ENCODE peak calls at places on chromosomes 16 and 17, in six cellular contexts. F is body of pancreas; P is CD8-positive, alpha-beta memory T cell; G is small intestine; J is GM12878; Y is uterus. C is an unnamed sample.

GRCh38 chr17:66290097-66290722 is 12.2 kb upstream of the PRKCA start:
- DNase-seq in F (no peak), Y (no peak), G (no peak), J (no peak), P (no peak), C (no peak)

GRCh38 chr16:31329671-31330552 is 25.1 kb upstream of the ITGAX start:
- DNase-seq in F (no peak), P (no peak), G (no peak), J (no peak), Y (no peak), C (no peak)

GRCh38 chr16:3171181-3171854 is 16.7 kb upstream of the OR1F1 start:
- DNase-seq in J (no peak), Y (no peak), P (peak; percentile 46), F (no peak), G (no peak), C (no peak)

GRCh38 chr16:75343311-75343710 is 90.0 kb downstream of the CFDP1 start:
- DNase-seq in F (no peak), G (no peak), Y (no peak), J (no peak), P (no peak), C (no peak)

GRCh38 chr16:901715-902601 is 68.8 kb downstream of the LMF1 start:
- DNase-seq in G (no peak), P (no peak), Y (no peak), F (no peak), J (no peak), C (no peak)

GRCh38 chr16:58464916-58465731 is 34.8 kb upstream of the NDRG4 start:
- DNase-seq in F (no peak), G (no peak), J (no peak), P (no peak), Y (no peak), C (no peak)

GRCh38 chr16:50478021-50478772 is 70.0 kb upstream of the NKD1 start:
- DNase-seq in P (no peak), F (no peak), G (no peak), Y (no peak), J (no peak), C (no peak)

GRCh38 chr17:82940226-82941020 is 100.6 kb upstream of the ZNF750 start:
- DNase-seq in G (no peak), J (no peak), P (no peak), F (peak; percentile 3), Y (peak; percentile 6), C (no peak)

GRCh38 chr17:1035546-1036170 is 38.7 kb downstream of the TIMM22 start:
- DNase-seq in Y (no peak), F (no peak), J (no peak), G (no peak), P (no peak), C (no peak)

GRCh38 chr17:40129498-40129897 is 7.7 kb downstream of the MSL1 start:
- DNase-seq in P (no peak), Y (no peak), J (no peak), F (no peak), G (no peak), C (no peak)

GRCh38 chr17:2872282-2872681 is 76.0 kb downstream of the RAP1GAP2 start:
- DNase-seq in G (no peak), J (no peak), P (no peak), Y (no peak), F (no peak), C (no peak)

GRCh38 chr16:30652718-30653117 is 2.0 kb downstream of the PRR14 start:
- DNase-seq in F (no peak), G (no peak), Y (no peak), P (no peak), J (no peak), C (no peak)

GRCh38 chr17:76161113-76161512 is 20.1 kb upstream of the FOXJ1 start:
- DNase-seq in P (no peak), G (no peak), Y (no peak), F (no peak), J (no peak), C (no peak)

GRCh38 chr17:9386401-9386800 is 189.2 kb downstream of the STX8 start:
- DNase-seq in F (no peak), J (no peak), G (no peak), Y (no peak), P (no peak), C (no peak)

GRCh38 chr17:66123163-66123562 is 68.8 kb downstream of the CEP112 start:
- DNase-seq in Y (no peak), P (no peak), G (peak; percentile 5), J (no peak), F (no peak), C (no peak)

GRCh38 chr16:81066700-81067099 is 10.3 kb downstream of the C16orf46 start:
- DNase-seq in G (no peak), J (no peak), F (no peak), P (no peak), Y (no peak), C (no peak)

GRCh38 chr17:80192268-80192667 is 22.4 kb downstream of the CARD14 start:
- DNase-seq in F (peak; percentile 28), J (no peak), Y (no peak), P (no peak), G (no peak), C (no peak)

GRCh38 chr17:73188011-73188410 is 4.8 kb upstream of the COG1 start:
- DNase-seq in P (no peak), J (no peak), F (no peak), G (no peak), Y (no peak), C (no peak)

GRCh38 chr16:16004314-16004749 is 54.9 kb downstream of the ABCC1 start:
- DNase-seq in F (no peak), P (no peak), Y (no peak), J (no peak), G (no peak), C (no peak)

GRCh38 chr16:27852116-27852515 is 211.4 kb downstream of the GSG1L start:
- DNase-seq in P (no peak), G (no peak), J (no peak), F (no peak), Y (no peak), C (no peak)

GRCh38 chr16:3012828-3013420 is at the start of gene CLDN9:
- DNase-seq in F (peak; percentile 84), G (peak; percentile 77), P (no peak), Y (no peak), J (no peak), C (no peak)

GRCh38 chr17:6005939-6006338 is 64.2 kb upstream of the WSCD1 start:
- DNase-seq in G (no peak), P (no peak), F (no peak), Y (no peak), J (no peak), C (no peak)
- H3K4me3 ChIP-seq in G (no peak overlapping the region), P (no peak overlapping the region), F (no peak overlapping the region), Y (no peak overlapping the region), J (no peak overlapping the region), C (no peak overlapping the region)

DNA sequence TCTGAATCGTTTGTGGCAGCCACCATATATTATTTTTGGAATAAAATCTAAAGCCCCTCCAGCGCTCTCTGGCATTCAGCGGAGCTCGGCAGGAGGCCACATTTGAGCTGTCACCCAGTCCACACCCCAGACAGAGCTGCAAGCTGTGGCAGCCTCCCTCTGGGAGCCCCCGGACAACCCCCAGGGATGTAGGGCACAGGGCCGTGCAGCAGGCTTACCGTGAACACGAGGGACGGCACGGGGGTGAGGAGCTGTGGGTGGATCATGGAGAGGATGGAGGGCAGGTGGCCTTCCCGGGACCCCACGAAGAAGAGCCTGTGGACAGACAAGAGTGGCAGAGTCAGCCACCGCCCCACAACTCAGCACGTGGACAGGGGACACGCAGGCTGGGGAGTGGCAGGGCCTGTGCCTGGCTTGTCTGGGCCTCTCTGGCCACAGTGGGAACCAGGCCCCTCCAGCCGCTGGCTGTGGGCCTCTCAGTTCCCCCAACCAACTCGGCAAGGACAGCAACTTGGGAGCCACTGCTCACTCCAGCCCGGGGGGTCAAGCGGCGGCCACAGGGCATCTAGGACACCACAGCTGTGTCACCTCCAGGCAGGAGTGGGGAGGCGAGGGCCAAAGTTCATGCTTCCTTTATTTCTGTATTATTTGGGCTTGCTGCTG is 31.5 kb downstream of the SLC7A5 start:
- DNase-seq in P (no peak), J (no peak), G (no peak), Y (no peak), F (no peak), C (no peak)
- H3K4me1 ChIP-seq in P (peaks cover 9% of the 10 kb centered on the region), J (peaks cover 2% of the 10 kb centered on the region), G (no peaks in the 10 kb centered on the region), Y (no peaks in the 10 kb centered on the region), F (no peaks in the 10 kb centered on the region), C (peaks cover 7% of the 10 kb centered on the region)

GRCh38 chr16:66964049-66964448 is 3.0 kb downstream of the CES3 start:
- DNase-seq in J (no peak), Y (no peak), P (no peak), F (no peak), G (no peak), C (no peak)

GRCh38 chr16:66958857-66959644 is 2.0 kb upstream of the CES3 start:
- DNase-seq in F (peak; percentile 44), J (no peak), Y (no peak), G (no peak), P (no peak), C (no peak)

GRCh38 chr16:66960270-66960669 is 796 bp upstream of the CES3 start:
- DNase-seq in J (no peak), G (no peak), Y (no peak), P (no peak), F (no peak), C (no peak)

GRCh38 chr16:66959645-66960177 is 1.4 kb upstream of the CES3 start:
- DNase-seq in J (no peak), G (no peak), P (no peak), F (no peak), Y (no peak), C (no peak)

DNA sequence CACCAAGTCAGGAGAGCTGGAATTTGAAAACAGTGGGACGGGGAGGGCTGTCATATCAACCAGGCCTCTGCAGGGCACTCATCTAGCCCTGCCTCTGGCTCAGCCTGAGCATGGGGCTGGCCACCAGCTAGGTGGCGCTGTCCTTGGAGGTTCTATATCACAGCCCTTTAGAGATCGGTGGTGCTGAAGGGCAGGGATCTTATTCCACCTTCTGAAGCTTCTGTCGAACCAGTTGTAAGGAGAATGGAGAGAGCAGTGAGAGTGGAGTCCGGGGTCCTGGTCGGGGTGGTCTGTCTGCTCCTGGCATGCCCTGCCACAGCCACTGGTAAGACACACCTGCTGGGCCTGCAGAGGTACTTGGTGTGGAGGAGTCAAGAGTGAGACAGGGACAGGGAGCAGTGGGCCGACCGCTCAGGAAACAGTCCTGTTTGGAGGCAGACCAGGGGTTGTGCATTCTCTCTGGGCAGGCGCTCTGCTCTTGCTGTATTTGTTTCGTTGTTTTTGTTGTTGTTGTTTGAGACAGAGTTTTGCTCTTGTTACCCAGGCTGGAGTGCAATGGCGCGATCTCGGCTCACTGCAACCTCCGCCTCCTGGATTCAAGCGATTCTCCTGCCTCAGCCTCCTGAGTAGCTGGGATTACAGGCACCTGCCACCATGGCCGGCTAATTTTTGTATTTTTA is at the start of gene CES3:
- DNase-seq in G (peak; percentile 91), P (peak; percentile 18), J (no peak), Y (no peak), F (peak; percentile 83), C (peak; percentile 27)
- H3K4me3 ChIP-seq in G (no peak within 1 kb of the TSS), P (no peak within 1 kb of the TSS), J (no peak within 1 kb of the TSS), Y (no peak within 1 kb of the TSS), F (no peak within 1 kb of the TSS), C (no peak within 1 kb of the TSS)

GRCh38 chr16:88700322-88700635 is 5.9 kb downstream of the RNF166 start:
- DNase-seq in Y (no peak), J (no peak), P (no peak), F (no peak), G (no peak), C (no peak)
- H3K4me1 ChIP-seq in Y (peaks cover 6% of the 10 kb centered on the region), J (peaks cover 55% of the 10 kb centered on the region), P (peaks cover 76% of the 10 kb centered on the region), F (peaks cover 20% of the 10 kb centered on the region), G (no peaks in the 10 kb centered on the region), C (peaks cover 4% of the 10 kb centered on the region)

GRCh38 chr17:60077226-60077625 is 1.5 kb downstream of the HEATR6 start:
- DNase-seq in Y (no peak), G (no peak), P (no peak), F (no peak), J (no peak), C (no peak)
- H3K4me3 ChIP-seq in Y (no peak overlapping the region), G (no peak overlapping the region), P (no peak overlapping the region), F (no peak overlapping the region), J (peak overlapping the region; percentile 60), C (peak overlapping the region; percentile 77)

C was measured in Panc1.